ENCODE peak calls at places on chromosomes 4 and X, in five cellular contexts. One of them, this sample, is unnamed.

GRCh38 chrX:44012484-44013096 is 39.4 kb upstream of the NDP start:
- DNase-seq in hepatocyte: no peak
- DNase-seq in NCI-H1092: no peak
- DNase-seq in effector memory CD8-positive, alpha-beta T cell: peak
- DNase-seq in T-helper 9 cell: peak
- DNase-seq in this sample: no peak

GRCh38 chr4:89575840-89576239 is 261.1 kb downstream of the SNCA start:
- DNase-seq in NCI-H1092: no peak
- DNase-seq in effector memory CD8-positive, alpha-beta T cell: no peak
- DNase-seq in hepatocyte: no peak
- DNase-seq in T-helper 9 cell: no peak
- DNase-seq in this sample: no peak

GRCh38 chr4:82618321-82618720 is 56.5 kb upstream of the TMEM150C start:
- DNase-seq in hepatocyte: no peak
- DNase-seq in T-helper 9 cell: no peak
- DNase-seq in effector memory CD8-positive, alpha-beta T cell: no peak
- DNase-seq in NCI-H1092: no peak
- DNase-seq in this sample: no peak

GRCh38 chr4:153398713-153399112 is 54.2 kb downstream of the MND1 start:
- DNase-seq in NCI-H1092: no peak
- DNase-seq in effector memory CD8-positive, alpha-beta T cell: no peak
- DNase-seq in T-helper 9 cell: no peak
- DNase-seq in hepatocyte: peak
- DNase-seq in this sample: no peak

GRCh38 chr4:99868126-99868596 is 26.1 kb downstream of the LAMTOR3 start:
- DNase-seq in T-helper 9 cell: no peak
- DNase-seq in hepatocyte: peak
- DNase-seq in NCI-H1092: no peak
- DNase-seq in effector memory CD8-positive, alpha-beta T cell: no peak
- DNase-seq in this sample: no peak

GRCh38 chr4:162017863-162018262 is 145.9 kb downstream of the FSTL5 start:
- DNase-seq in NCI-H1092: no peak
- DNase-seq in T-helper 9 cell: no peak
- DNase-seq in hepatocyte: no peak
- DNase-seq in effector memory CD8-positive, alpha-beta T cell: no peak
- DNase-seq in this sample: no peak

GRCh38 chr4:31417051-31417450 is 696.9 kb downstream of the PCDH7 start:
- DNase-seq in hepatocyte: no peak
- DNase-seq in effector memory CD8-positive, alpha-beta T cell: no peak
- DNase-seq in NCI-H1092: no peak
- DNase-seq in T-helper 9 cell: no peak
- DNase-seq in this sample: no peak

GRCh38 chrX:115560978-115561604 is at the start of gene PLS3:
- DNase-seq in effector memory CD8-positive, alpha-beta T cell: no peak
- DNase-seq in hepatocyte: peak
- DNase-seq in T-helper 9 cell: no peak
- DNase-seq in NCI-H1092: peak
- DNase-seq in this sample: no peak

GRCh38 chr4:182339246-182339645 is 96.0 kb downstream of the TENM3 start:
- DNase-seq in hepatocyte: peak
- DNase-seq in effector memory CD8-positive, alpha-beta T cell: no peak
- DNase-seq in T-helper 9 cell: no peak
- DNase-seq in NCI-H1092: no peak
- DNase-seq in this sample: no peak

GRCh38 chr4:47933798-47934197 is 19.4 kb upstream of the NFXL1 start:
- DNase-seq in hepatocyte: peak
- DNase-seq in NCI-H1092: no peak
- DNase-seq in T-helper 9 cell: no peak
- DNase-seq in effector memory CD8-positive, alpha-beta T cell: no peak
- DNase-seq in this sample: no peak

GRCh38 chr4:174278467-174278866 is 5.0 kb downstream of the FBXO8 start:
- DNase-seq in NCI-H1092: no peak
- DNase-seq in effector memory CD8-positive, alpha-beta T cell: no peak
- DNase-seq in T-helper 9 cell: no peak
- DNase-seq in hepatocyte: no peak
- DNase-seq in this sample: no peak

GRCh38 chr4:107862658-107863057 is 37.9 kb downstream of the SGMS2 start:
- DNase-seq in T-helper 9 cell: no peak
- DNase-seq in hepatocyte: peak
- DNase-seq in effector memory CD8-positive, alpha-beta T cell: no peak
- DNase-seq in NCI-H1092: no peak
- DNase-seq in this sample: no peak

GRCh38 chr4:162767090-162767489 is 399.6 kb downstream of the NAF1 start:
- DNase-seq in effector memory CD8-positive, alpha-beta T cell: no peak
- DNase-seq in T-helper 9 cell: no peak
- DNase-seq in NCI-H1092: no peak
- DNase-seq in hepatocyte: no peak
- DNase-seq in this sample: no peak

GRCh38 chr4:183504930-183505555 is at the start of gene ING2:
- DNase-seq in NCI-H1092: peak
- DNase-seq in T-helper 9 cell: no peak
- DNase-seq in hepatocyte: peak
- DNase-seq in effector memory CD8-positive, alpha-beta T cell: no peak
- DNase-seq in this sample: no peak

GRCh38 chrX:55908685-55909212 is 191.2 kb downstream of the RRAGB start:
- DNase-seq in NCI-H1092: no peak
- DNase-seq in hepatocyte: peak
- DNase-seq in effector memory CD8-positive, alpha-beta T cell: peak
- DNase-seq in T-helper 9 cell: no peak
- DNase-seq in this sample: no peak

GRCh38 chrX:20499763-20500162 is 233.1 kb upstream of the RPS6KA3 start:
- DNase-seq in NCI-H1092: no peak
- DNase-seq in T-helper 9 cell: no peak
- DNase-seq in hepatocyte: no peak
- DNase-seq in effector memory CD8-positive, alpha-beta T cell: no peak
- DNase-seq in this sample: no peak

GRCh38 chr4:52995341-52996030 is 133.4 kb downstream of the RASL11B start:
- DNase-seq in T-helper 9 cell: no peak
- DNase-seq in effector memory CD8-positive, alpha-beta T cell: no peak
- DNase-seq in NCI-H1092: no peak
- DNase-seq in hepatocyte: no peak
- DNase-seq in this sample: no peak

GRCh38 chr4:8218371-8219050 is 19.4 kb downstream of the SH3TC1 start:
- DNase-seq in NCI-H1092: peak
- DNase-seq in effector memory CD8-positive, alpha-beta T cell: no peak
- DNase-seq in T-helper 9 cell: no peak
- DNase-seq in hepatocyte: no peak
- DNase-seq in this sample: no peak

GRCh38 chrX:75115707-75116413 is 40.2 kb downstream of the ABCB7 start:
- DNase-seq in T-helper 9 cell: no peak
- DNase-seq in NCI-H1092: no peak
- DNase-seq in hepatocyte: no peak
- DNase-seq in effector memory CD8-positive, alpha-beta T cell: no peak
- DNase-seq in this sample: no peak

GRCh38 chr4:8533274-8533865 is 46.8 kb upstream of the GPR78 start:
- DNase-seq in effector memory CD8-positive, alpha-beta T cell: no peak
- DNase-seq in hepatocyte: no peak
- DNase-seq in NCI-H1092: no peak
- DNase-seq in T-helper 9 cell: no peak
- DNase-seq in this sample: no peak

GRCh38 chr4:152735302-152735917 is 44.1 kb downstream of the TIGD4 start:
- DNase-seq in hepatocyte: peak
- DNase-seq in effector memory CD8-positive, alpha-beta T cell: no peak
- DNase-seq in T-helper 9 cell: no peak
- DNase-seq in NCI-H1092: no peak
- DNase-seq in this sample: no peak

GRCh38 chr4:15868065-15868464 is 70.5 kb downstream of the FGFBP1 start:
- DNase-seq in NCI-H1092: no peak
- DNase-seq in hepatocyte: peak
- DNase-seq in effector memory CD8-positive, alpha-beta T cell: no peak
- DNase-seq in T-helper 9 cell: no peak
- DNase-seq in this sample: no peak

GRCh38 chr4:146945556-146946374 is at the start of gene TTC29:
- DNase-seq in NCI-H1092: peak
- DNase-seq in T-helper 9 cell: peak
- DNase-seq in effector memory CD8-positive, alpha-beta T cell: peak
- DNase-seq in hepatocyte: peak
- DNase-seq in this sample: peak

This sample was measured in T-helper 17 cell.